ENCODE peak calls at places on chromosome X, in six cellular contexts. D is H1, H is IMR-90, O is neuronal stem cell, G is H9, K is trophoblast cell. F is an unnamed sample.
A peak's percentile ranks its signal among the peaks of the same experiment; 100 is the strongest.

GRCh38 chrX:53074987-53075386 is 7.2 kb upstream of the TSPYL2 start:
- DNase-seq in D (no peak), G (peak; percentile 41), O (no peak), K (peak; percentile 65), H (no peak), F (no peak)

GRCh38 chrX:153557618-153558017 is 40.2 kb downstream of the ATP2B3 start:
- DNase-seq in D (no peak), O (no peak), G (no peak), H (no peak), K (no peak), F (no peak)

GRCh38 chrX:29468911-29469494 is 746.4 kb upstream of the MAGEB2 start:
- DNase-seq in K (no peak), O (no peak), D (no peak), H (no peak), G (no peak), F (no peak)

GRCh38 chrX:19840899-19841648 is 46.3 kb downstream of the SH3KBP1 start:
- DNase-seq in K (peak; percentile 79), G (peak; percentile 49), D (peak; percentile 13), H (no peak), O (no peak), F (no peak)

GRCh38 chrX:114999906-115000305 is 17.5 kb downstream of the IL13RA2 start:
- DNase-seq in K (peak; percentile 50), H (no peak), O (no peak), G (no peak), D (no peak), F (no peak)

GRCh38 chrX:373641-374471 is 12.9 kb downstream of the PPP2R3B start:
- DNase-seq in H (peak; percentile 27), K (peak; percentile 49), O (peak; percentile 52), G (peak; percentile 59), D (no peak), F (peak; percentile 42)

GRCh38 chrX:133655914-133656265 is 240.6 kb upstream of the GPC4 start:
- DNase-seq in D (no peak), O (no peak), H (no peak), G (no peak), K (no peak), F (peak; percentile 14)

GRCh38 chrX:70878925-70879324 is 29.6 kb downstream of the TEX11 start:
- DNase-seq in O (no peak), G (no peak), D (no peak), H (no peak), K (no peak), F (no peak)

GRCh38 chrX:49072712-49073095 is 1.1 kb downstream of the PRAF2 start:
- DNase-seq in D (no peak), K (no peak), H (no peak), G (no peak), O (no peak), F (no peak)

GRCh38 chrX:55907968-55908607 is 190.5 kb downstream of the RRAGB start:
- DNase-seq in D (peak; percentile 44), H (no peak), O (peak; percentile 37), G (peak; percentile 83), K (peak; percentile 63), F (peak; percentile 61)

GRCh38 chrX:102651968-102652744 is 873 bp downstream of the GPRASP1 start:
- DNase-seq in H (peak; percentile 29), D (no peak), O (no peak), G (no peak), K (peak; percentile 44), F (peak; percentile 62)

GRCh38 chrX:131821945-131822622 is 201.0 kb upstream of the STK26 start:
- DNase-seq in G (no peak), H (peak; percentile 85), K (peak; percentile 82), O (no peak), D (no peak), F (no peak)

GRCh38 chrX:12496343-12496742 is 294.9 kb upstream of the PRPS2 start:
- DNase-seq in G (no peak), D (no peak), K (no peak), O (no peak), H (no peak), F (no peak)

GRCh38 chrX:13194291-13195103 is 125.4 kb downstream of the ATXN3L start:
- DNase-seq in H (no peak), O (no peak), K (peak; percentile 63), G (no peak), D (no peak), F (peak; percentile 6)

GRCh38 chrX:132217203-132218073 is 1.8 kb downstream of the RAP2C start:
- DNase-seq in G (peak; percentile 78), K (peak; percentile 64), H (peak; percentile 75), D (peak; percentile 38), O (peak; percentile 49), F (peak; percentile 90)

DNA sequence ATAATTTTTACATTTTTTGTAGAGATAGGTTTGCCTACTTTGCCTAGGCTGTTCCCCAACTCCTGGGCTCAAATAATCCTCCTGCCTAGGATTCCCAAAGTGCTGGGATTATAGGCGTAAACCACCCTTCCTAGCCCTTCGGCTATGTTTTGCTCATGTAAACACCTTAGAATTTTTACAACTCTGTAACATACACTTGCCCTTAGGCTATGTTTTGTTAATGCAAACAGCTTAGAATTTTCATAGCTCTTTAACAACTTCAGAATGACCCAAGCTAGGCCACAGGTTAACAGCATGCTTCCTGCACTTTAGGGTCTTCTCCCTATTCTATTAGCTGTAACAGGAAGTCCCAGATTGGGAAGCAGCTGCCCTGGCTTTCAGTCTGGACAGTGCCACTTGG is 24.2 kb downstream of the KLHL15 start:
- DNase-seq in D (no peak), H (no peak), G (no peak), K (peak; percentile 82), O (no peak), F (no peak)
- H3K14ac ChIP-seq in D (no peak overlapping the region), H (no peak overlapping the region), G (no peak overlapping the region), K (no peak overlapping the region), O (no peak overlapping the region), F (no peak overlapping the region)

GRCh38 chrX:129654652-129655546 is at the start of gene APLN:
- DNase-seq in G (no peak), D (no peak), H (peak; percentile 19), K (peak; percentile 53), O (peak; percentile 20), F (peak; percentile 38)
- H4K91ac ChIP-seq in G (no peak within 1 kb of the TSS), D (no peak within 1 kb of the TSS), H (no peak within 1 kb of the TSS), K (no peak within 1 kb of the TSS), O (no peak within 1 kb of the TSS), F (no peak within 1 kb of the TSS)

GRCh38 chrX:130261494-130261893 is 7.2 kb downstream of the ZNF280C start:
- DNase-seq in G (no peak), K (no peak), H (no peak), D (no peak), O (no peak), F (no peak)

GRCh38 chrX:130264573-130264972 is 4.1 kb downstream of the ZNF280C start:
- DNase-seq in D (no peak), K (no peak), G (no peak), O (no peak), H (peak; percentile 26), F (no peak)

GRCh38 chrX:130268500-130269170 is at the start of gene ZNF280C:
- DNase-seq in G (peak; percentile 85), K (peak; percentile 88), H (peak; percentile 91), D (peak; percentile 68), O (peak; percentile 63), F (peak; percentile 93)

GRCh38 chrX:130260316-130260715 is 8.4 kb downstream of the ZNF280C start:
- DNase-seq in D (no peak), O (no peak), H (peak; percentile 58), K (no peak), G (no peak), F (peak; percentile 10)

DNA sequence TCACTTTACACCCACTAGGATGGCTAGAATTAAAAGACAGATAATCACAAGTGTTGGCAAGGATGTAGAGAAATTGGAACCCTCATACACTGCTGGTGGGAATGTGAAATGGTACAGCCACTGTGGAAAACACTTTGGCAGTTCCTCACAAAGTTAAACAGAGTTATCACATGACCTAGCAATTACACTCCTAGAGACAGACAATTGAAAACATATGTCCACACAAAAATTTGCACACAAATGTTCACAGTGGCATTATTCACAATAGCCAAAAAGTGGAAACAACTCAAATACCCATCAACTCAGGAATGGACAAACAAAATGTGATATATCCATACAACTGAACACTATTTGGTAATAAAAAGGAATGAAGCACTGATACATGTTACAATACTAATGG is 5.7 kb downstream of the ZNF280C start:
- DNase-seq in K (no peak), G (no peak), D (no peak), O (no peak), H (peak; percentile 15), F (no peak)
- H3K14ac ChIP-seq in K (no peak overlapping the region), G (no peak overlapping the region), D (no peak overlapping the region), O (no peak overlapping the region), H (no peak overlapping the region), F (no peak overlapping the region)

GRCh38 chrX:127574829-127575228 is 477.4 kb downstream of the ACTRT1 start:
- DNase-seq in O (no peak), K (no peak), D (no peak), H (no peak), G (no peak), F (no peak)
- H4K91ac ChIP-seq in O (no peak overlapping the region), K (no peak overlapping the region), D (no peak overlapping the region), H (no peak overlapping the region), G (no peak overlapping the region), F (no peak overlapping the region)

GRCh38 chrX:126982158-126982557 is 162.6 kb downstream of the PRR32 start:
- DNase-seq in D (no peak), O (no peak), H (no peak), G (no peak), K (no peak), F (no peak)

GRCh38 chrX:126985027-126985426 is 165.5 kb downstream of the PRR32 start:
- DNase-seq in G (no peak), O (no peak), K (no peak), H (no peak), D (no peak), F (no peak)

GRCh38 chrX:126985960-126986359 is 166.4 kb downstream of the PRR32 start:
- DNase-seq in H (no peak), K (no peak), D (no peak), G (no peak), O (no peak), F (no peak)
- H3K14ac ChIP-seq in H (no peak overlapping the region), K (no peak overlapping the region), D (no peak overlapping the region), G (no peak overlapping the region), O (no peak overlapping the region), F (no peak overlapping the region)

GRCh38 chrX:68939868-68940267 is 111.0 kb downstream of the EFNB1 start:
- DNase-seq in O (no peak), D (no peak), K (no peak), G (peak; percentile 2), H (no peak), F (no peak)
- H4K91ac ChIP-seq in O (no peak overlapping the region), D (no peak overlapping the region), K (no peak overlapping the region), G (no peak overlapping the region), H (no peak overlapping the region), F (no peak overlapping the region)

GRCh38 chrX:35561985-35562384 is 236.2 kb upstream of the MAGEB16 start:
- DNase-seq in K (no peak), H (no peak), D (no peak), O (no peak), G (no peak), F (no peak)
- H3K14ac ChIP-seq in K (no peak overlapping the region), H (no peak overlapping the region), D (no peak overlapping the region), O (no peak overlapping the region), G (no peak overlapping the region), F (no peak overlapping the region)